ENCODE peak calls at places on chromosome 1, in six cellular contexts. One of them, this sample, is unnamed.

GRCh38 chr1:81703352-81703735 is 97.4 kb upstream of the ADGRL2 start:
- DNase-seq in HCT116: no peak
- DNase-seq in heart left ventricle: no peak
- DNase-seq in fibroblast of the aortic adventitia: peak; percentile 71
- DNase-seq in left ventricle myocardium inferior: no peak
- DNase-seq in astrocyte of the spinal cord: peak; percentile 73
- DNase-seq in this sample: peak; percentile 69

GRCh38 chr1:33424205-33424604 is 6.7 kb downstream of the PHC2 start:
- DNase-seq in HCT116: no peak
- DNase-seq in heart left ventricle: no peak
- DNase-seq in fibroblast of the aortic adventitia: peak; percentile 49
- DNase-seq in left ventricle myocardium inferior: no peak
- DNase-seq in astrocyte of the spinal cord: peak; percentile 69
- DNase-seq in this sample: no peak

GRCh38 chr1:93051961-93052360 is 27.1 kb upstream of the MTF2 start:
- DNase-seq in HCT116: no peak
- DNase-seq in heart left ventricle: no peak
- DNase-seq in fibroblast of the aortic adventitia: no peak
- DNase-seq in left ventricle myocardium inferior: no peak
- DNase-seq in astrocyte of the spinal cord: no peak
- DNase-seq in this sample: peak; percentile 10

GRCh38 chr1:43934986-43935324 is 1.4 kb downstream of the ARTN start:
- DNase-seq in HCT116: no peak
- DNase-seq in heart left ventricle: no peak
- DNase-seq in fibroblast of the aortic adventitia: no peak
- DNase-seq in left ventricle myocardium inferior: no peak
- DNase-seq in astrocyte of the spinal cord: no peak
- DNase-seq in this sample: no peak

GRCh38 chr1:35452086-35452485 is 105.1 kb downstream of the KIAA0319L start:
- DNase-seq in HCT116: no peak
- DNase-seq in heart left ventricle: peak; percentile 73
- DNase-seq in fibroblast of the aortic adventitia: peak; percentile 90
- DNase-seq in left ventricle myocardium inferior: peak; percentile 60
- DNase-seq in astrocyte of the spinal cord: peak; percentile 38
- DNase-seq in this sample: peak; percentile 60

GRCh38 chr1:6502000-6502891 is 10.8 kb upstream of the PLEKHG5 start:
- DNase-seq in HCT116: no peak
- DNase-seq in heart left ventricle: peak; percentile 90
- DNase-seq in fibroblast of the aortic adventitia: peak; percentile 41
- DNase-seq in left ventricle myocardium inferior: peak; percentile 90
- DNase-seq in astrocyte of the spinal cord: no peak
- DNase-seq in this sample: no peak

GRCh38 chr1:8152731-8153702 is 126.9 kb upstream of the ERRFI1 start:
- DNase-seq in HCT116: no peak
- DNase-seq in heart left ventricle: no peak
- DNase-seq in fibroblast of the aortic adventitia: no peak
- DNase-seq in left ventricle myocardium inferior: no peak
- DNase-seq in astrocyte of the spinal cord: no peak
- DNase-seq in this sample: no peak

GRCh38 chr1:32275424-32275823 is 16.5 kb upstream of the HDAC1 start:
- DNase-seq in HCT116: no peak
- DNase-seq in heart left ventricle: no peak
- DNase-seq in fibroblast of the aortic adventitia: no peak
- DNase-seq in left ventricle myocardium inferior: no peak
- DNase-seq in astrocyte of the spinal cord: no peak
- DNase-seq in this sample: peak; percentile 63

GRCh38 chr1:36467027-36467410 is 2.8 kb upstream of the MRPS15 start:
- DNase-seq in HCT116: no peak
- DNase-seq in heart left ventricle: no peak
- DNase-seq in fibroblast of the aortic adventitia: no peak
- DNase-seq in left ventricle myocardium inferior: no peak
- DNase-seq in astrocyte of the spinal cord: no peak
- DNase-seq in this sample: no peak

GRCh38 chr1:101088431-101088830 is 62.8 kb upstream of the DPH5 start:
- DNase-seq in HCT116: no peak
- DNase-seq in heart left ventricle: no peak
- DNase-seq in fibroblast of the aortic adventitia: no peak
- DNase-seq in left ventricle myocardium inferior: no peak
- DNase-seq in astrocyte of the spinal cord: no peak
- DNase-seq in this sample: no peak

GRCh38 chr1:32972814-32973428 is 8.3 kb upstream of the RNF19B start:
- DNase-seq in HCT116: no peak
- DNase-seq in heart left ventricle: peak; percentile 56
- DNase-seq in fibroblast of the aortic adventitia: no peak
- DNase-seq in left ventricle myocardium inferior: peak; percentile 45
- DNase-seq in astrocyte of the spinal cord: peak; percentile 60
- DNase-seq in this sample: peak; percentile 57

GRCh38 chr1:216604771-216605170 is 118.5 kb downstream of the ESRRG start:
- DNase-seq in HCT116: no peak
- DNase-seq in heart left ventricle: no peak
- DNase-seq in fibroblast of the aortic adventitia: no peak
- DNase-seq in left ventricle myocardium inferior: no peak
- DNase-seq in astrocyte of the spinal cord: no peak
- DNase-seq in this sample: no peak

GRCh38 chr1:115327270-115327669 is 10.8 kb downstream of the NGF start:
- DNase-seq in HCT116: no peak
- DNase-seq in heart left ventricle: no peak
- DNase-seq in fibroblast of the aortic adventitia: no peak
- DNase-seq in left ventricle myocardium inferior: no peak
- DNase-seq in astrocyte of the spinal cord: no peak
- DNase-seq in this sample: no peak

GRCh38 chr1:117795190-117795589 is 134.2 kb downstream of the GDAP2 start:
- DNase-seq in HCT116: no peak
- DNase-seq in heart left ventricle: peak; percentile 66
- DNase-seq in fibroblast of the aortic adventitia: peak; percentile 95
- DNase-seq in left ventricle myocardium inferior: peak; percentile 31
- DNase-seq in astrocyte of the spinal cord: peak; percentile 74
- DNase-seq in this sample: peak; percentile 90

GRCh38 chr1:18107671-18108312 is at the start of gene IGSF21:
- DNase-seq in HCT116: no peak
- DNase-seq in heart left ventricle: no peak
- DNase-seq in fibroblast of the aortic adventitia: no peak
- DNase-seq in left ventricle myocardium inferior: no peak
- DNase-seq in astrocyte of the spinal cord: no peak
- DNase-seq in this sample: no peak

GRCh38 chr1:9120312-9120958 is 8.5 kb downstream of the GPR157 start:
- DNase-seq in HCT116: no peak
- DNase-seq in heart left ventricle: no peak
- DNase-seq in fibroblast of the aortic adventitia: no peak
- DNase-seq in left ventricle myocardium inferior: no peak
- DNase-seq in astrocyte of the spinal cord: no peak
- DNase-seq in this sample: no peak

GRCh38 chr1:11158720-11159321 is 30.3 kb upstream of the ANGPTL7 start:
- DNase-seq in HCT116: no peak
- DNase-seq in heart left ventricle: no peak
- DNase-seq in fibroblast of the aortic adventitia: peak; percentile 97
- DNase-seq in left ventricle myocardium inferior: no peak
- DNase-seq in astrocyte of the spinal cord: peak; percentile 92
- DNase-seq in this sample: peak; percentile 90

GRCh38 chr1:65478379-65479026 is 58.0 kb downstream of the LEPR start:
- DNase-seq in HCT116: no peak
- DNase-seq in heart left ventricle: no peak
- DNase-seq in fibroblast of the aortic adventitia: peak; percentile 44
- DNase-seq in left ventricle myocardium inferior: no peak
- DNase-seq in astrocyte of the spinal cord: peak; percentile 37
- DNase-seq in this sample: no peak

GRCh38 chr1:36871146-36871971 is 163.0 kb downstream of the GRIK3 start:
- DNase-seq in HCT116: no peak
- DNase-seq in heart left ventricle: no peak
- DNase-seq in fibroblast of the aortic adventitia: no peak
- DNase-seq in left ventricle myocardium inferior: no peak
- DNase-seq in astrocyte of the spinal cord: no peak
- DNase-seq in this sample: no peak

GRCh38 chr1:98661544-98662353 is at the start of gene SNX7:
- DNase-seq in HCT116: peak; percentile 32
- DNase-seq in heart left ventricle: peak; percentile 89
- DNase-seq in fibroblast of the aortic adventitia: peak; percentile 66
- DNase-seq in left ventricle myocardium inferior: peak; percentile 87
- DNase-seq in astrocyte of the spinal cord: peak; percentile 79
- DNase-seq in this sample: peak; percentile 83

GRCh38 chr1:88608139-88608943 is 75.7 kb upstream of the PKN2 start:
- DNase-seq in HCT116: peak; percentile 32
- DNase-seq in heart left ventricle: no peak
- DNase-seq in fibroblast of the aortic adventitia: peak; percentile 43
- DNase-seq in left ventricle myocardium inferior: no peak
- DNase-seq in astrocyte of the spinal cord: peak; percentile 33
- DNase-seq in this sample: peak; percentile 51

GRCh38 chr1:155012052-155012546 is 9.5 kb downstream of the ZBTB7B start:
- DNase-seq in HCT116: peak; percentile 62
- DNase-seq in heart left ventricle: peak; percentile 72
- DNase-seq in fibroblast of the aortic adventitia: peak; percentile 67
- DNase-seq in left ventricle myocardium inferior: peak; percentile 69
- DNase-seq in astrocyte of the spinal cord: peak; percentile 24
- DNase-seq in this sample: peak; percentile 78

GRCh38 chr1:220879090-220879508 is at the start of gene HLX:
- DNase-seq in HCT116: peak; percentile 56
- DNase-seq in heart left ventricle: peak; percentile 95
- DNase-seq in fibroblast of the aortic adventitia: peak; percentile 93
- DNase-seq in left ventricle myocardium inferior: peak; percentile 93
- DNase-seq in astrocyte of the spinal cord: peak; percentile 91
- DNase-seq in this sample: peak; percentile 22

GRCh38 chr1:1187938-1188337 is 14.3 kb downstream of the TTLL10 start:
- DNase-seq in HCT116: no peak
- DNase-seq in heart left ventricle: no peak
- DNase-seq in fibroblast of the aortic adventitia: peak; percentile 75
- DNase-seq in left ventricle myocardium inferior: no peak
- DNase-seq in astrocyte of the spinal cord: no peak
- DNase-seq in this sample: no peak

GRCh38 chr1:100229681-100230443 is 19.8 kb downstream of the DBT start:
- DNase-seq in HCT116: no peak
- DNase-seq in heart left ventricle: no peak
- DNase-seq in fibroblast of the aortic adventitia: peak; percentile 2
- DNase-seq in left ventricle myocardium inferior: no peak
- DNase-seq in astrocyte of the spinal cord: no peak
- DNase-seq in this sample: peak; percentile 40

GRCh38 chr1:168408531-168409242 is 128.0 kb downstream of the TBX19 start:
- DNase-seq in HCT116: peak; percentile 95
- DNase-seq in heart left ventricle: no peak
- DNase-seq in fibroblast of the aortic adventitia: peak; percentile 35
- DNase-seq in left ventricle myocardium inferior: no peak
- DNase-seq in astrocyte of the spinal cord: peak; percentile 53
- DNase-seq in this sample: peak; percentile 91

GRCh38 chr1:164518692-164519332 is 40.2 kb upstream of the PBX1 start:
- DNase-seq in HCT116: no peak
- DNase-seq in heart left ventricle: no peak
- DNase-seq in fibroblast of the aortic adventitia: no peak
- DNase-seq in left ventricle myocardium inferior: no peak
- DNase-seq in astrocyte of the spinal cord: no peak
- DNase-seq in this sample: no peak

GRCh38 chr1:3082571-3083516 is 13.8 kb downstream of the PRDM16 start:
- DNase-seq in HCT116: no peak
- DNase-seq in heart left ventricle: no peak
- DNase-seq in fibroblast of the aortic adventitia: no peak
- DNase-seq in left ventricle myocardium inferior: no peak
- DNase-seq in astrocyte of the spinal cord: no peak
- DNase-seq in this sample: no peak

GRCh38 chr1:47507921-47508894 is 70.4 kb downstream of the FOXD2 start:
- DNase-seq in HCT116: no peak
- DNase-seq in heart left ventricle: no peak
- DNase-seq in fibroblast of the aortic adventitia: no peak
- DNase-seq in left ventricle myocardium inferior: peak; percentile 22
- DNase-seq in astrocyte of the spinal cord: no peak
- DNase-seq in this sample: no peak

GRCh38 chr1:18041107-18041506 is 66.5 kb upstream of the IGSF21 start:
- DNase-seq in HCT116: no peak
- DNase-seq in heart left ventricle: no peak
- DNase-seq in fibroblast of the aortic adventitia: no peak
- DNase-seq in left ventricle myocardium inferior: no peak
- DNase-seq in astrocyte of the spinal cord: no peak
- DNase-seq in this sample: no peak

GRCh38 chr1:231603598-231604275 is 22.9 kb upstream of the DISC1 start:
- DNase-seq in HCT116: peak; percentile 51
- DNase-seq in heart left ventricle: no peak
- DNase-seq in fibroblast of the aortic adventitia: peak; percentile 69
- DNase-seq in left ventricle myocardium inferior: no peak
- DNase-seq in astrocyte of the spinal cord: peak; percentile 65
- DNase-seq in this sample: peak; percentile 62
- H3K4me3 ChIP-seq in HCT116: peak overlapping the region; percentile 60
- H3K4me3 ChIP-seq in heart left ventricle: peak overlapping the region; percentile 59
- H3K4me3 ChIP-seq in fibroblast of the aortic adventitia: peak overlapping the region; percentile 66
- H3K4me3 ChIP-seq in left ventricle myocardium inferior: peak overlapping the region; percentile 62
- H3K4me3 ChIP-seq in astrocyte of the spinal cord: peak overlapping the region; percentile 51
- H3K4me3 ChIP-seq in this sample: peak overlapping the region; percentile 50

GRCh38 chr1:113178522-113178921 is 105.5 kb downstream of the LRIG2 start:
- DNase-seq in HCT116: no peak
- DNase-seq in heart left ventricle: no peak
- DNase-seq in fibroblast of the aortic adventitia: peak; percentile 34
- DNase-seq in left ventricle myocardium inferior: no peak
- DNase-seq in astrocyte of the spinal cord: no peak
- DNase-seq in this sample: no peak
- TF ChIP-seq CTCF in HCT116: no peak
- TF ChIP-seq CTCF in heart left ventricle: no peak
- TF ChIP-seq CTCF in fibroblast of the aortic adventitia: peak; percentile 29
- TF ChIP-seq CTCF in left ventricle myocardium inferior: no peak
- TF ChIP-seq CTCF in astrocyte of the spinal cord: peak; percentile 14
- TF ChIP-seq CTCF in this sample: peak; percentile 31

DNA sequence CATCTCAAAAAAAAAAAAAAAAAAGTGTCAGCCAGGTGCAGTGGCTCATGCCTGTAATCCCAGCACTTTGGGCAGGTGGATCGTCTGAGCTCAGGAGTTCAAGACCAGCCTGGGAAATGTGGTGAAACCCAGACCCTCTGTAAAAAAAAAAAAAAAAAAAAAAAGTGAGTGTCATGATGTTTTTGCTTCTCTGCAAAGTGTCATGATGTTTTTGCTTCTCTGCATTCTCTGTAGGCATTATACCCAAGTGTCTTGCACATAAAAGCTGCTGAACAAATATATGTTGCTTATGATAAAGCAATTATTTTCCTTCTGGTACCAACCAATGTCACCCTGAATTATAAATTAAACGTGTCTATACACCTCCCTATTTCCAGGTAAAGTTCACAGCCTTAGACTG is 1.7 kb downstream of the ACBD6 start:
- DNase-seq in HCT116: no peak
- DNase-seq in heart left ventricle: no peak
- DNase-seq in fibroblast of the aortic adventitia: no peak
- DNase-seq in left ventricle myocardium inferior: no peak
- DNase-seq in astrocyte of the spinal cord: no peak
- DNase-seq in this sample: no peak
- H3K4me3 ChIP-seq in HCT116: peak overlapping the region; percentile 92
- H3K4me3 ChIP-seq in heart left ventricle: no peak overlapping the region
- H3K4me3 ChIP-seq in fibroblast of the aortic adventitia: peak overlapping the region; percentile 97
- H3K4me3 ChIP-seq in left ventricle myocardium inferior: peak overlapping the region; percentile 87
- H3K4me3 ChIP-seq in astrocyte of the spinal cord: no peak overlapping the region
- H3K4me3 ChIP-seq in this sample: peak overlapping the region; percentile 90

DNA sequence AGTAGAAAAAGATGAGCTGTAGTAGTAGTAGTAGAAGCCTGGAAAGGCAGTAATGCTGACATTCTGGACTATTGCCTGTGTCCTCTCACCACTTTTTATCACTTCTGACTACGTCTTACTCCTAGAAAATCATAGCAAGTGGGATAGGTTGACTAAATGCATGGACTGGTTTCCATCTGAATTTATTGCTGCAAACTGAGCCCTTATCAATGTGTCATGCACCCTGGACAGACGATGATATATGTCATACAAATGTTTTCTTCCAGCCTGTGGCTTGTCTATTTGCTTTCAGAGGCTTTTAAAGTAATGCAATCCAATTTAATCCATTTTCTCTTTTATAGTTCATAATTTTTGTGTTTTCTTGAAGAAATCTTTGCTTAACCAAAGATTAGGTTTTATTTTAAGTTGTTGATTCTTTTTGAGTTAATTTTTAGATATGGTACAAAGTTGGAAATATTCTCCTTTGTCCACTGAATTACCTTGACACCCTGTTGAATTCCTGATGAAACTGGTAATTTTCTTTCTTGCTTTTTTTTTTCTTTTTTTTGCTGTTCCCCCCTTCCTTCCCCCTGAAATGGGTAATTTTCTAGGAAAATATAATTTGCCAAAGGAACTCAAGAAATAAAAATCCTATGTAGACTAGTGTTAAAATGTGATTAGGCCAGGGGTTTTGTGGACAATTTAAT is 47.1 kb downstream of the PHACTR4 start:
- DNase-seq in HCT116: no peak
- DNase-seq in heart left ventricle: no peak
- DNase-seq in fibroblast of the aortic adventitia: peak; percentile 31
- DNase-seq in left ventricle myocardium inferior: no peak
- DNase-seq in astrocyte of the spinal cord: no peak
- DNase-seq in this sample: peak; percentile 53
- TF ChIP-seq CTCF in HCT116: no peak
- TF ChIP-seq CTCF in heart left ventricle: no peak
- TF ChIP-seq CTCF in fibroblast of the aortic adventitia: no peak
- TF ChIP-seq CTCF in left ventricle myocardium inferior: no peak
- TF ChIP-seq CTCF in astrocyte of the spinal cord: no peak
- TF ChIP-seq CTCF in this sample: no peak

This sample was measured in epithelial cell of esophagus.